ENCODE peak calls at places on chromosomes 4 and X, in seven cellular contexts. One of them, this sample, is unnamed.

GRCh38 chr4:84324303-84324702 is 174.8 kb downstream of the NKX6-1 start:
- DNase-seq in DMS 273 treated with DMSO at 0.1 percent for 48 hours: no peak
- DNase-seq in esophagus squamous epithelium: no peak
- DNase-seq in activated T-cell treated with anti-CD3 and anti-CD28 coated beads for 24 hours: no peak
- DNase-seq in SJSA1: no peak
- DNase-seq in LHCN-M2: no peak
- DNase-seq in effector memory CD4-positive, alpha-beta T cell: no peak
- DNase-seq in this sample: no peak

GRCh38 chr4:188619456-188620149 is 480.4 kb downstream of the TRIML1 start:
- DNase-seq in DMS 273 treated with DMSO at 0.1 percent for 48 hours: no peak
- DNase-seq in esophagus squamous epithelium: no peak
- DNase-seq in activated T-cell treated with anti-CD3 and anti-CD28 coated beads for 24 hours: no peak
- DNase-seq in SJSA1: no peak
- DNase-seq in LHCN-M2: no peak
- DNase-seq in effector memory CD4-positive, alpha-beta T cell: no peak
- DNase-seq in this sample: no peak

GRCh38 chr4:48752726-48753125 is 27.4 kb downstream of the FRYL start:
- DNase-seq in DMS 273 treated with DMSO at 0.1 percent for 48 hours: no peak
- DNase-seq in esophagus squamous epithelium: no peak
- DNase-seq in activated T-cell treated with anti-CD3 and anti-CD28 coated beads for 24 hours: no peak
- DNase-seq in SJSA1: no peak
- DNase-seq in LHCN-M2: no peak
- DNase-seq in effector memory CD4-positive, alpha-beta T cell: no peak
- DNase-seq in this sample: no peak

GRCh38 chr4:3420606-3420955 is 21.2 kb upstream of the HGFAC start:
- DNase-seq in DMS 273 treated with DMSO at 0.1 percent for 48 hours: no peak
- DNase-seq in esophagus squamous epithelium: no peak
- DNase-seq in activated T-cell treated with anti-CD3 and anti-CD28 coated beads for 24 hours: no peak
- DNase-seq in SJSA1: no peak
- DNase-seq in LHCN-M2: no peak
- DNase-seq in effector memory CD4-positive, alpha-beta T cell: no peak
- DNase-seq in this sample: no peak

GRCh38 chr4:119244344-119244743 is 31.8 kb downstream of the USP53 start:
- DNase-seq in DMS 273 treated with DMSO at 0.1 percent for 48 hours: no peak
- DNase-seq in esophagus squamous epithelium: no peak
- DNase-seq in activated T-cell treated with anti-CD3 and anti-CD28 coated beads for 24 hours: no peak
- DNase-seq in SJSA1: no peak
- DNase-seq in LHCN-M2: peak
- DNase-seq in effector memory CD4-positive, alpha-beta T cell: no peak
- DNase-seq in this sample: no peak

GRCh38 chr4:75490155-75490554 is 24.0 kb downstream of the RCHY1 start:
- DNase-seq in DMS 273 treated with DMSO at 0.1 percent for 48 hours: no peak
- DNase-seq in esophagus squamous epithelium: no peak
- DNase-seq in activated T-cell treated with anti-CD3 and anti-CD28 coated beads for 24 hours: no peak
- DNase-seq in SJSA1: no peak
- DNase-seq in LHCN-M2: peak
- DNase-seq in effector memory CD4-positive, alpha-beta T cell: no peak
- DNase-seq in this sample: no peak

GRCh38 chr4:101292901-101293300 is 54.4 kb downstream of the PPP3CA start:
- DNase-seq in DMS 273 treated with DMSO at 0.1 percent for 48 hours: no peak
- DNase-seq in esophagus squamous epithelium: no peak
- DNase-seq in activated T-cell treated with anti-CD3 and anti-CD28 coated beads for 24 hours: no peak
- DNase-seq in SJSA1: no peak
- DNase-seq in LHCN-M2: peak
- DNase-seq in effector memory CD4-positive, alpha-beta T cell: no peak
- DNase-seq in this sample: no peak

GRCh38 chr4:48779095-48779997 is 733 bp downstream of the FRYL start:
- DNase-seq in DMS 273 treated with DMSO at 0.1 percent for 48 hours: no peak
- DNase-seq in esophagus squamous epithelium: peak
- DNase-seq in activated T-cell treated with anti-CD3 and anti-CD28 coated beads for 24 hours: peak
- DNase-seq in SJSA1: peak
- DNase-seq in LHCN-M2: peak
- DNase-seq in effector memory CD4-positive, alpha-beta T cell: peak
- DNase-seq in this sample: peak

GRCh38 chr4:186067757-186068385 is 1.1 kb upstream of the TLR3 start:
- DNase-seq in DMS 273 treated with DMSO at 0.1 percent for 48 hours: no peak
- DNase-seq in esophagus squamous epithelium: peak
- DNase-seq in activated T-cell treated with anti-CD3 and anti-CD28 coated beads for 24 hours: peak
- DNase-seq in SJSA1: peak
- DNase-seq in LHCN-M2: peak
- DNase-seq in effector memory CD4-positive, alpha-beta T cell: peak
- DNase-seq in this sample: peak

GRCh38 chr4:41361831-41362646 is 105.3 kb downstream of the UCHL1 start:
- DNase-seq in DMS 273 treated with DMSO at 0.1 percent for 48 hours: no peak
- DNase-seq in esophagus squamous epithelium: no peak
- DNase-seq in activated T-cell treated with anti-CD3 and anti-CD28 coated beads for 24 hours: no peak
- DNase-seq in SJSA1: no peak
- DNase-seq in LHCN-M2: no peak
- DNase-seq in effector memory CD4-positive, alpha-beta T cell: no peak
- DNase-seq in this sample: peak

GRCh38 chr4:121421594-121421993 is 40.8 kb upstream of the QRFPR start:
- DNase-seq in DMS 273 treated with DMSO at 0.1 percent for 48 hours: no peak
- DNase-seq in esophagus squamous epithelium: no peak
- DNase-seq in activated T-cell treated with anti-CD3 and anti-CD28 coated beads for 24 hours: no peak
- DNase-seq in SJSA1: no peak
- DNase-seq in LHCN-M2: no peak
- DNase-seq in effector memory CD4-positive, alpha-beta T cell: no peak
- DNase-seq in this sample: no peak

GRCh38 chr4:74738756-74739155 is 55.6 kb downstream of the BTC start:
- DNase-seq in DMS 273 treated with DMSO at 0.1 percent for 48 hours: no peak
- DNase-seq in esophagus squamous epithelium: no peak
- DNase-seq in activated T-cell treated with anti-CD3 and anti-CD28 coated beads for 24 hours: no peak
- DNase-seq in SJSA1: no peak
- DNase-seq in LHCN-M2: peak
- DNase-seq in effector memory CD4-positive, alpha-beta T cell: no peak
- DNase-seq in this sample: no peak

GRCh38 chrX:154353172-154353843 is 21.1 kb downstream of the FLNA start:
- DNase-seq in DMS 273 treated with DMSO at 0.1 percent for 48 hours: no peak
- DNase-seq in esophagus squamous epithelium: no peak
- DNase-seq in activated T-cell treated with anti-CD3 and anti-CD28 coated beads for 24 hours: no peak
- DNase-seq in SJSA1: no peak
- DNase-seq in LHCN-M2: no peak
- DNase-seq in effector memory CD4-positive, alpha-beta T cell: no peak
- DNase-seq in this sample: no peak

GRCh38 chr4:101086801-101087586 is 260.3 kb downstream of the PPP3CA start:
- DNase-seq in DMS 273 treated with DMSO at 0.1 percent for 48 hours: no peak
- DNase-seq in esophagus squamous epithelium: no peak
- DNase-seq in activated T-cell treated with anti-CD3 and anti-CD28 coated beads for 24 hours: no peak
- DNase-seq in SJSA1: no peak
- DNase-seq in LHCN-M2: no peak
- DNase-seq in effector memory CD4-positive, alpha-beta T cell: no peak
- DNase-seq in this sample: no peak

GRCh38 chr4:184103755-184104367 is 113.8 kb downstream of the ENPP6 start:
- DNase-seq in DMS 273 treated with DMSO at 0.1 percent for 48 hours: no peak
- DNase-seq in esophagus squamous epithelium: no peak
- DNase-seq in activated T-cell treated with anti-CD3 and anti-CD28 coated beads for 24 hours: no peak
- DNase-seq in SJSA1: no peak
- DNase-seq in LHCN-M2: no peak
- DNase-seq in effector memory CD4-positive, alpha-beta T cell: no peak
- DNase-seq in this sample: no peak

This sample was measured in Ammon's horn.